ENCODE peak calls at places on chromosomes 2 and 18, in eight cellular contexts. One of them, this sample, is unnamed.

GRCh38 chr18:13563390-13563805 is 163.0 kb downstream of the FAM210A start:
- DNase-seq in CD4-positive, alpha-beta T cell: no peak
- DNase-seq in HepG2: no peak
- DNase-seq in heart left ventricle: peak
- DNase-seq in upper lobe of right lung: no peak
- DNase-seq in fibroblast of lung: no peak
- DNase-seq in AG04450: no peak
- DNase-seq in CD8-positive, alpha-beta T cell: no peak
- DNase-seq in this sample: peak

GRCh38 chr18:11852048-11852341 is 782 bp downstream of the CHMP1B start:
- DNase-seq in CD4-positive, alpha-beta T cell: no peak
- DNase-seq in HepG2: no peak
- DNase-seq in heart left ventricle: no peak
- DNase-seq in upper lobe of right lung: no peak
- DNase-seq in fibroblast of lung: no peak
- DNase-seq in AG04450: no peak
- DNase-seq in CD8-positive, alpha-beta T cell: no peak
- DNase-seq in this sample: peak

GRCh38 chr2:65300134-65300771 is 72.6 kb downstream of the ACTR2 start:
- DNase-seq in CD4-positive, alpha-beta T cell: no peak
- DNase-seq in HepG2: no peak
- DNase-seq in heart left ventricle: peak
- DNase-seq in upper lobe of right lung: peak
- DNase-seq in fibroblast of lung: peak
- DNase-seq in AG04450: no peak
- DNase-seq in CD8-positive, alpha-beta T cell: no peak
- DNase-seq in this sample: peak

GRCh38 chr2:120348134-120349103 is 2.5 kb downstream of the INHBB start:
- DNase-seq in CD4-positive, alpha-beta T cell: no peak
- DNase-seq in HepG2: peak
- DNase-seq in heart left ventricle: no peak
- DNase-seq in upper lobe of right lung: no peak
- DNase-seq in fibroblast of lung: no peak
- DNase-seq in AG04450: no peak
- DNase-seq in CD8-positive, alpha-beta T cell: no peak
- DNase-seq in this sample: no peak

GRCh38 chr2:119862127-119862889 is 102.6 kb downstream of the PTPN4 start:
- DNase-seq in CD4-positive, alpha-beta T cell: no peak
- DNase-seq in HepG2: peak
- DNase-seq in heart left ventricle: no peak
- DNase-seq in upper lobe of right lung: no peak
- DNase-seq in fibroblast of lung: no peak
- DNase-seq in AG04450: no peak
- DNase-seq in CD8-positive, alpha-beta T cell: no peak
- DNase-seq in this sample: no peak

GRCh38 chr2:232568161-232568560 is 17.7 kb downstream of the EIF4E2 start:
- DNase-seq in CD4-positive, alpha-beta T cell: no peak
- DNase-seq in HepG2: no peak
- DNase-seq in heart left ventricle: peak
- DNase-seq in upper lobe of right lung: no peak
- DNase-seq in fibroblast of lung: peak
- DNase-seq in AG04450: no peak
- DNase-seq in CD8-positive, alpha-beta T cell: no peak
- DNase-seq in this sample: no peak

GRCh38 chr18:64099244-64099643 is 49.6 kb downstream of the LINC00305 start:
- DNase-seq in CD4-positive, alpha-beta T cell: no peak
- DNase-seq in HepG2: no peak
- DNase-seq in heart left ventricle: no peak
- DNase-seq in upper lobe of right lung: no peak
- DNase-seq in fibroblast of lung: no peak
- DNase-seq in AG04450: no peak
- DNase-seq in CD8-positive, alpha-beta T cell: no peak
- DNase-seq in this sample: no peak

GRCh38 chr2:129080715-129081472 is 762.2 kb upstream of the HS6ST1 start:
- DNase-seq in CD4-positive, alpha-beta T cell: no peak
- DNase-seq in HepG2: no peak
- DNase-seq in heart left ventricle: no peak
- DNase-seq in upper lobe of right lung: no peak
- DNase-seq in fibroblast of lung: no peak
- DNase-seq in AG04450: no peak
- DNase-seq in CD8-positive, alpha-beta T cell: no peak
- DNase-seq in this sample: no peak

GRCh38 chr18:2655153-2655953 is at the start of gene SMCHD1:
- DNase-seq in CD4-positive, alpha-beta T cell: peak
- DNase-seq in HepG2: peak
- DNase-seq in heart left ventricle: peak
- DNase-seq in upper lobe of right lung: peak
- DNase-seq in fibroblast of lung: peak
- DNase-seq in AG04450: no peak
- DNase-seq in CD8-positive, alpha-beta T cell: peak
- DNase-seq in this sample: peak

GRCh38 chr2:200378652-200379290 is 72.3 kb downstream of the SPATS2L start:
- DNase-seq in CD4-positive, alpha-beta T cell: no peak
- DNase-seq in HepG2: no peak
- DNase-seq in heart left ventricle: no peak
- DNase-seq in upper lobe of right lung: no peak
- DNase-seq in fibroblast of lung: peak
- DNase-seq in AG04450: no peak
- DNase-seq in CD8-positive, alpha-beta T cell: no peak
- DNase-seq in this sample: no peak

GRCh38 chr18:45670281-45670962 is 53.6 kb upstream of the SLC14A1 start:
- DNase-seq in CD4-positive, alpha-beta T cell: no peak
- DNase-seq in HepG2: no peak
- DNase-seq in heart left ventricle: no peak
- DNase-seq in upper lobe of right lung: no peak
- DNase-seq in fibroblast of lung: peak
- DNase-seq in AG04450: no peak
- DNase-seq in CD8-positive, alpha-beta T cell: peak
- DNase-seq in this sample: no peak

GRCh38 chr2:65027611-65028244 is 28.5 kb upstream of the CEP68 start:
- DNase-seq in CD4-positive, alpha-beta T cell: no peak
- DNase-seq in HepG2: no peak
- DNase-seq in heart left ventricle: no peak
- DNase-seq in upper lobe of right lung: no peak
- DNase-seq in fibroblast of lung: no peak
- DNase-seq in AG04450: no peak
- DNase-seq in CD8-positive, alpha-beta T cell: no peak
- DNase-seq in this sample: no peak

GRCh38 chr2:1606421-1607235 is 137.7 kb downstream of the PXDN start:
- DNase-seq in CD4-positive, alpha-beta T cell: no peak
- DNase-seq in HepG2: no peak
- DNase-seq in heart left ventricle: no peak
- DNase-seq in upper lobe of right lung: no peak
- DNase-seq in fibroblast of lung: no peak
- DNase-seq in AG04450: no peak
- DNase-seq in CD8-positive, alpha-beta T cell: no peak
- DNase-seq in this sample: no peak

GRCh38 chr2:237025090-237025865 is 60.4 kb upstream of the COPS8 start:
- DNase-seq in CD4-positive, alpha-beta T cell: no peak
- DNase-seq in HepG2: peak
- DNase-seq in heart left ventricle: no peak
- DNase-seq in upper lobe of right lung: no peak
- DNase-seq in fibroblast of lung: peak
- DNase-seq in AG04450: peak
- DNase-seq in CD8-positive, alpha-beta T cell: no peak
- DNase-seq in this sample: no peak

GRCh38 chr18:39841133-39842041 is 2113.6 kb upstream of the PIK3C3 start:
- DNase-seq in CD4-positive, alpha-beta T cell: no peak
- DNase-seq in HepG2: peak
- DNase-seq in heart left ventricle: peak
- DNase-seq in upper lobe of right lung: peak
- DNase-seq in fibroblast of lung: peak
- DNase-seq in AG04450: peak
- DNase-seq in CD8-positive, alpha-beta T cell: no peak
- DNase-seq in this sample: no peak

GRCh38 chr18:50742947-50743346 is 76.9 kb downstream of the MRO start:
- DNase-seq in CD4-positive, alpha-beta T cell: no peak
- DNase-seq in HepG2: no peak
- DNase-seq in heart left ventricle: no peak
- DNase-seq in upper lobe of right lung: no peak
- DNase-seq in fibroblast of lung: no peak
- DNase-seq in AG04450: no peak
- DNase-seq in CD8-positive, alpha-beta T cell: no peak
- DNase-seq in this sample: no peak
- TF ChIP-seq CTCF in CD4-positive, alpha-beta T cell: no peak
- TF ChIP-seq CTCF in HepG2: no peak
- TF ChIP-seq CTCF in heart left ventricle: no peak
- TF ChIP-seq CTCF in upper lobe of right lung: no peak
- TF ChIP-seq CTCF in fibroblast of lung: no peak
- TF ChIP-seq CTCF in AG04450: no peak
- TF ChIP-seq CTCF in CD8-positive, alpha-beta T cell: no peak
- TF ChIP-seq CTCF in this sample: no peak

DNA sequence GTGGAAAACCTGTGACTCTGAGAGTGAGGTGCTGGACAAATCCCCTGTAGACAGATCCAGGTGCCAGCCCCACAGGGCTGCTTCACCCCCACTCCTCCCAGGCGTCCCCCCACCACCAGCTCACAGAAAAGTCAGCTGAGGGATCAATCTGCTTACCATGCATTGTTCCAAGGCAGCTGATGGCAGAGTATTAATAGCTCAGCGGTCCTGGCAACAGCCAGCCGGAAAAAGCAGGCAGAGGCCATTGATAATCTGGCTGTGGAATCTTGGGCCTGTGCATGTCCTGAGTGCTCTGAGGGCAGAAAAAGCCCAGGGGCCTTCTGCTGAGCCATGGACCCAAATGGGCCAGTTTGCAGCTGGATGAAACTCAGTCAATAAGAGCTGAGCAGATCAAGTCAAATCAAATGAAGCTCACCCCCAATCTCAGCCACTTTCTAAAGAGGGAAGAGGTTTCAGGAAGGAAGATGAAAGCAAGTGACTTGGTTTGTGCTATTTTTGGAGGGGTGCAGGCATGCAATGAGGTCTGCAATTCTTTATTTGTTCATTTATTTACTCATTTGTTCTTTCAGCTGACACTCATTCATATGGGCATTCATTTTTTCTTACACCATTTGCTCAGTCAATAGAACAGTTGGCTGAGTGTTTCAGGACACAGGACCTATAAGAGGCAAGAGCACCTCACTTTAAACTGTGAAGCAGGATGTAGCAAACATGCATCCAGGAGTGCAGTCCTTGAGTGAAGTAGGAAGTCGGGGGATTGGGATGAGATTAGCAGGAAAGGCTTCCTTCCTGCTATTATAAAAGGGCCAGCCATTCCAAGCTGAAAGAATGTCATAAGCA is 63.5 kb downstream of the GYPC start:
- DNase-seq in CD4-positive, alpha-beta T cell: no peak
- DNase-seq in HepG2: no peak
- DNase-seq in heart left ventricle: peak
- DNase-seq in upper lobe of right lung: no peak
- DNase-seq in fibroblast of lung: no peak
- DNase-seq in AG04450: no peak
- DNase-seq in CD8-positive, alpha-beta T cell: no peak
- DNase-seq in this sample: no peak
- H3K27ac ChIP-seq in CD4-positive, alpha-beta T cell: no peak
- H3K27ac ChIP-seq in HepG2: no peak
- H3K27ac ChIP-seq in heart left ventricle: peak
- H3K27ac ChIP-seq in upper lobe of right lung: no peak
- H3K27ac ChIP-seq in fibroblast of lung: no peak
- H3K27ac ChIP-seq in AG04450: no peak
- H3K27ac ChIP-seq in CD8-positive, alpha-beta T cell: no peak
- H3K27ac ChIP-seq in this sample: peak

GRCh38 chr18:62877448-62878221 is 162.3 kb downstream of the PHLPP1 start:
- DNase-seq in CD4-positive, alpha-beta T cell: no peak
- DNase-seq in HepG2: peak
- DNase-seq in heart left ventricle: no peak
- DNase-seq in upper lobe of right lung: no peak
- DNase-seq in fibroblast of lung: peak
- DNase-seq in AG04450: no peak
- DNase-seq in CD8-positive, alpha-beta T cell: no peak
- DNase-seq in this sample: no peak
- TF ChIP-seq CTCF in CD4-positive, alpha-beta T cell: no peak
- TF ChIP-seq CTCF in HepG2: no peak
- TF ChIP-seq CTCF in heart left ventricle: no peak
- TF ChIP-seq CTCF in upper lobe of right lung: no peak
- TF ChIP-seq CTCF in fibroblast of lung: no peak
- TF ChIP-seq CTCF in AG04450: peak
- TF ChIP-seq CTCF in CD8-positive, alpha-beta T cell: no peak
- TF ChIP-seq CTCF in this sample: no peak

GRCh38 chr2:168830958-168831357 is 28.5 kb downstream of the NOSTRIN start:
- DNase-seq in CD4-positive, alpha-beta T cell: no peak
- DNase-seq in HepG2: no peak
- DNase-seq in heart left ventricle: no peak
- DNase-seq in upper lobe of right lung: no peak
- DNase-seq in fibroblast of lung: no peak
- DNase-seq in AG04450: no peak
- DNase-seq in CD8-positive, alpha-beta T cell: no peak
- DNase-seq in this sample: no peak
- H3K27ac ChIP-seq in CD4-positive, alpha-beta T cell: no peak
- H3K27ac ChIP-seq in HepG2: no peak
- H3K27ac ChIP-seq in heart left ventricle: no peak
- H3K27ac ChIP-seq in upper lobe of right lung: no peak
- H3K27ac ChIP-seq in fibroblast of lung: no peak
- H3K27ac ChIP-seq in AG04450: no peak
- H3K27ac ChIP-seq in CD8-positive, alpha-beta T cell: no peak
- H3K27ac ChIP-seq in this sample: no peak

DNA sequence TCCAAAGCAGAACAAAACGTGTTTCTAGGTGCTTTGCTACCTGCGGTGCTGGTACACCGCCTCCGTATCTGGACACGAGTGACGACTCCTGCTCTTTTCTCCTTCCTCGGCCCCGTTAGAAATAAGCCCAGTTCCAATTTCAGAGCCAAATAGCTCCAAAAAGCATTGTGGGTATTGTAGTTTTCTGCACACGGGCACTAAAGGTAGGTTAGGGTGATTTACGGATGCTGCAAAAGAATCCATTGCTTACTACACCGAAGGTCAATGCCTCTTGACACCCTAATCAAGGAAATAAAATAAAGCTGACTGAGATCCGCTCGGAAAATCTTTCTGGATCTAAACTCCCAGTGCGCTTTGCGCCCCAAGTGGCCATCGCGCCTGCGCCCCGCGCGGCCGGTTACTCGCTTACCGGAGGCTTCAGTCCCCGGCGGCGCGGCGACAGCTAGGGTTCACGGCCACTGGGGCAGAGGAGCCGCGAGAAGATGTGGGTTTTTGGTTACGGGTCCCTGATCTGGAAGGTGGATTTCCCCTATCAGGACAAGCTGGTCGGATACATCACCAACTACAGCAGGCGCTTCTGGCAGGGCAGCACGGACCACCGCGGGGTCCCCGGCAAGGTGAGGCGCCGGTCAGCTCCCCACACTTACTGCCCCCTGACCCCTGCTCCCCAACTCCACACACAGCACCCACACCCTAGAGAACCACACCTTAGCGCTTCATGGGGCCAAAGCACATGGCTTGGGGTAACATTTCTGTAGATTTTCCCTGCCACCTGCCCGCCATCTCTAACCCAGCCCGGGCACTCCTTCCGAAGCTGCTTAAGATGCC is at the start of gene CHAC2:
- DNase-seq in CD4-positive, alpha-beta T cell: peak
- DNase-seq in HepG2: peak
- DNase-seq in heart left ventricle: peak
- DNase-seq in upper lobe of right lung: peak
- DNase-seq in fibroblast of lung: peak
- DNase-seq in AG04450: peak
- DNase-seq in CD8-positive, alpha-beta T cell: peak
- DNase-seq in this sample: peak
- TF ChIP-seq CTCF in CD4-positive, alpha-beta T cell: peak
- TF ChIP-seq CTCF in HepG2: peak
- TF ChIP-seq CTCF in heart left ventricle: peak
- TF ChIP-seq CTCF in upper lobe of right lung: peak
- TF ChIP-seq CTCF in fibroblast of lung: peak
- TF ChIP-seq CTCF in AG04450: peak
- TF ChIP-seq CTCF in CD8-positive, alpha-beta T cell: peak
- TF ChIP-seq CTCF in this sample: peak